ENCODE peak calls at places on chromosomes 5 and 9, in nine cellular contexts. Y, T, S, E, U, V, H, J and L are unnamed samples.

GRCh38 chr9:136651859-136652258 is 10.9 kb upstream of the EGFL7 start:
- DNase-seq in Y (no peak), T (no peak), S (no peak), E (no peak), U (no peak), V (no peak), H (no peak), J (no peak), L (no peak)

GRCh38 chr9:85723220-85723619 is 18.5 kb downstream of the AGTPBP1 start:
- DNase-seq in Y (no peak), T (peak; percentile 48), S (no peak), E (no peak), U (peak; percentile 45), V (no peak), H (no peak), J (no peak), L (no peak)

GRCh38 chr5:150106669-150107068 is 20.3 kb upstream of the CSF1R start:
- DNase-seq in Y (no peak), T (no peak), S (no peak), E (no peak), U (no peak), V (no peak), H (no peak), J (no peak), L (no peak)

GRCh38 chr5:66498791-66499207 is 97.4 kb upstream of the MAST4 start:
- DNase-seq in Y (no peak), T (no peak), S (no peak), E (peak; percentile 2), U (peak; percentile 12), V (no peak), H (no peak), J (no peak), L (peak; percentile 32)

GRCh38 chr5:111774525-111774924 is 17.5 kb upstream of the NREP start:
- DNase-seq in Y (no peak), T (no peak), S (peak; percentile 42), E (peak; percentile 61), U (peak; percentile 63), V (no peak), H (no peak), J (peak; percentile 78), L (peak; percentile 39)

GRCh38 chr5:93053825-93054224 is 527.2 kb downstream of the NR2F1-AS1 start:
- DNase-seq in Y (no peak), T (no peak), S (peak; percentile 83), E (no peak), U (no peak), V (no peak), H (no peak), J (no peak), L (no peak)

GRCh38 chr9:78354324-78354973 is 57.5 kb downstream of the PSAT1 start:
- DNase-seq in Y (no peak), T (no peak), S (no peak), E (no peak), U (no peak), V (no peak), H (no peak), J (no peak), L (no peak)

GRCh38 chr5:118592234-118592633 is 396.1 kb downstream of the DTWD2 start:
- DNase-seq in Y (no peak), T (no peak), S (no peak), E (no peak), U (no peak), V (no peak), H (no peak), J (no peak), L (no peak)

GRCh38 chr5:82674718-82675117 is 396.6 kb upstream of the RPS23 start:
- DNase-seq in Y (no peak), T (no peak), S (no peak), E (no peak), U (no peak), V (no peak), H (no peak), J (no peak), L (no peak)

GRCh38 chr9:36960575-36960955 is 73.5 kb downstream of the PAX5 start:
- DNase-seq in Y (no peak), T (no peak), S (no peak), E (no peak), U (no peak), V (no peak), H (no peak), J (no peak), L (no peak)

GRCh38 chr5:147051193-147051592 is 172.6 kb upstream of the PPP2R2B start:
- DNase-seq in Y (no peak), T (no peak), S (no peak), E (peak; percentile 5), U (no peak), V (no peak), H (no peak), J (no peak), L (no peak)

GRCh38 chr5:122774861-122775712 is at the start of gene SNX2:
- DNase-seq in Y (peak; percentile 95), T (peak; percentile 90), S (peak; percentile 76), E (peak; percentile 93), U (peak; percentile 98), V (peak; percentile 60), H (peak; percentile 93), J (peak; percentile 65), L (peak; percentile 88)

GRCh38 chr9:134852906-134853654 is 27.5 kb upstream of the FCN2 start:
- DNase-seq in Y (no peak), T (no peak), S (no peak), E (no peak), U (no peak), V (no peak), H (peak; percentile 40), J (no peak), L (no peak)

GRCh38 chr5:61631438-61631941 is 299.4 kb downstream of the ZSWIM6 start:
- DNase-seq in Y (peak; percentile 47), T (peak; percentile 85), S (peak; percentile 20), E (no peak), U (peak; percentile 21), V (no peak), H (peak; percentile 38), J (no peak), L (no peak)

GRCh38 chr5:143968071-143968878 is 156.3 kb downstream of the HMHB1 start:
- DNase-seq in Y (no peak), T (no peak), S (peak; percentile 78), E (peak; percentile 62), U (peak; percentile 41), V (no peak), H (no peak), J (peak; percentile 79), L (no peak)

GRCh38 chr5:179152941-179153340 is 92.8 kb downstream of the ZNF354C start:
- DNase-seq in Y (no peak), T (no peak), S (no peak), E (no peak), U (no peak), V (no peak), H (no peak), J (no peak), L (no peak)

GRCh38 chr9:14096182-14096922 is 217.6 kb downstream of the NFIB start:
- DNase-seq in Y (no peak), T (no peak), S (peak; percentile 62), E (peak; percentile 90), U (peak; percentile 30), V (no peak), H (no peak), J (no peak), L (peak; percentile 31)

GRCh38 chr5:139141841-139142240 is 56.3 kb downstream of the SIL1 start:
- DNase-seq in Y (peak; percentile 37), T (no peak), S (peak; percentile 91), E (no peak), U (peak; percentile 32), V (no peak), H (peak; percentile 66), J (peak; percentile 42), L (no peak)

GRCh38 chr5:76820491-76820890 is 1.7 kb downstream of the F2RL1 start:
- DNase-seq in Y (no peak), T (no peak), S (no peak), E (no peak), U (no peak), V (no peak), H (no peak), J (peak; percentile 75), L (no peak)
- H3K27ac ChIP-seq in Y (no peak overlapping the region), T (no peak overlapping the region), S (no peak overlapping the region), E (no peak overlapping the region), U (peak overlapping the region; percentile 99), V (no peak overlapping the region), H (no peak overlapping the region), J (peak overlapping the region; percentile 91), L (no peak overlapping the region)

GRCh38 chr5:77225531-77225930 is 15.1 kb downstream of the PDE8B start:
- DNase-seq in Y (no peak), T (no peak), S (peak; percentile 2), E (no peak), U (no peak), V (no peak), H (no peak), J (no peak), L (no peak)
- TF ChIP-seq CTCF in Y (no peak), T (no peak), S (no peak), E (no peak), U (no peak), V (no peak), H (no peak), J (no peak), L (no peak)

GRCh38 chr9:37974506-37975173 is 70.7 kb upstream of the SLC25A51 start:
- DNase-seq in Y (no peak), T (no peak), S (no peak), E (no peak), U (peak; percentile 62), V (no peak), H (no peak), J (no peak), L (no peak)
- H3K4me3 ChIP-seq in Y (no peak overlapping the region), T (no peak overlapping the region), S (no peak overlapping the region), E (no peak overlapping the region), U (no peak overlapping the region), V (no peak overlapping the region), H (no peak overlapping the region), J (no peak overlapping the region), L (no peak overlapping the region)

GRCh38 chr5:69276422-69277174 is 41.9 kb downstream of the CDK7 start:
- DNase-seq in Y (no peak), T (no peak), S (peak; percentile 78), E (no peak), U (peak; percentile 44), V (no peak), H (no peak), J (no peak), L (no peak)

GRCh38 chr5:69285448-69286116 is 47.0 kb downstream of the CCDC125 start:
- DNase-seq in Y (no peak), T (no peak), S (no peak), E (peak; percentile 12), U (no peak), V (no peak), H (no peak), J (no peak), L (peak; percentile 41)

GRCh38 chr5:69275563-69275962 is 40.9 kb downstream of the CDK7 start:
- DNase-seq in Y (no peak), T (no peak), S (no peak), E (no peak), U (no peak), V (no peak), H (no peak), J (no peak), L (no peak)

GRCh38 chr5:69279517-69279916 is 44.8 kb downstream of the CDK7 start:
- DNase-seq in Y (no peak), T (no peak), S (no peak), E (no peak), U (no peak), V (no peak), H (no peak), J (no peak), L (no peak)

DNA sequence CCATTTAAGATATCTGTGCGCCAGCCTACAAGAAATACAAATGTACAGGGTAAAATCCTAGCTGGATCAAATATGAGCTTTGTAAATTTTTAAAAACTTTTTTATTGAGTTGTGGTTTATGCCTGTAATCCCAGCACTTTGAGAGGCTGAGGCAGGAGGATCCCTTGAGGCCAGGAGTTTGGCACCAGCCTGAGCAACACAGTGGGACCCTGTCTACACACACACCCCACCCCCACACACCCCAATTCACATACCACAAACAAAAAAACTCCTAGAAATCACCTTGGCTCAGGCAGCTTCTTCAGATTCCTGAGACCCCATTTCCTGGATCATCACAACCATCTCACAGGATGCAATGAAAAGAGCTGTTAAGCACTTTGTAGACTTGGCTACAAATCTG is 46.4 kb downstream of the CDK7 start:
- DNase-seq in Y (no peak), T (no peak), S (no peak), E (no peak), U (no peak), V (no peak), H (no peak), J (no peak), L (no peak)
- H3K27ac ChIP-seq in Y (no peak overlapping the region), T (no peak overlapping the region), S (no peak overlapping the region), E (no peak overlapping the region), U (no peak overlapping the region), V (no peak overlapping the region), H (no peak overlapping the region), J (no peak overlapping the region), L (no peak overlapping the region)